ENCODE peak calls at places on chromosomes 2 and 18, in six cellular contexts. One of them, this sample, is unnamed.

GRCh38 chr2:69489793-69490192 is 52.6 kb upstream of the NFU1 start:
- DNase-seq in transverse colon: no peak
- DNase-seq in upper lobe of right lung: no peak
- DNase-seq in PC-3: no peak
- DNase-seq in A549: no peak
- DNase-seq in Peyer's patch: no peak
- DNase-seq in this sample: no peak

GRCh38 chr2:122358729-122359128 is 603.3 kb downstream of the TSN start:
- DNase-seq in PC-3: no peak
- DNase-seq in A549: no peak
- DNase-seq in transverse colon: no peak
- DNase-seq in Peyer's patch: no peak
- DNase-seq in upper lobe of right lung: no peak
- DNase-seq in this sample: no peak

GRCh38 chr2:230946429-230947234 is 21.6 kb upstream of the GPR55 start:
- DNase-seq in A549: no peak
- DNase-seq in transverse colon: no peak
- DNase-seq in Peyer's patch: no peak
- DNase-seq in upper lobe of right lung: no peak
- DNase-seq in PC-3: no peak
- DNase-seq in this sample: no peak

GRCh38 chr2:214649440-214650205 is 159.9 kb downstream of the BARD1 start:
- DNase-seq in transverse colon: no peak
- DNase-seq in Peyer's patch: no peak
- DNase-seq in PC-3: peak; percentile 22
- DNase-seq in upper lobe of right lung: no peak
- DNase-seq in A549: no peak
- DNase-seq in this sample: no peak

GRCh38 chr18:71018816-71019215 is 730.0 kb downstream of the SOCS6 start:
- DNase-seq in upper lobe of right lung: no peak
- DNase-seq in A549: no peak
- DNase-seq in PC-3: no peak
- DNase-seq in transverse colon: no peak
- DNase-seq in Peyer's patch: no peak
- DNase-seq in this sample: no peak

GRCh38 chr2:72274284-72274869 is 126.7 kb upstream of the CYP26B1 start:
- DNase-seq in transverse colon: no peak
- DNase-seq in A549: no peak
- DNase-seq in upper lobe of right lung: no peak
- DNase-seq in Peyer's patch: no peak
- DNase-seq in PC-3: no peak
- DNase-seq in this sample: no peak

GRCh38 chr2:28395334-28396061 is 2.8 kb downstream of the FOSL2 start:
- DNase-seq in A549: no peak
- DNase-seq in Peyer's patch: no peak
- DNase-seq in upper lobe of right lung: peak; percentile 83
- DNase-seq in PC-3: peak; percentile 53
- DNase-seq in transverse colon: peak; percentile 68
- DNase-seq in this sample: peak; percentile 28

GRCh38 chr2:84748339-84748738 is 132.5 kb downstream of the TRABD2A start:
- DNase-seq in A549: no peak
- DNase-seq in transverse colon: no peak
- DNase-seq in upper lobe of right lung: no peak
- DNase-seq in Peyer's patch: no peak
- DNase-seq in PC-3: no peak
- DNase-seq in this sample: no peak

GRCh38 chr2:7765236-7765635 is 848.0 kb downstream of the RNF144A start:
- DNase-seq in Peyer's patch: no peak
- DNase-seq in transverse colon: no peak
- DNase-seq in PC-3: no peak
- DNase-seq in upper lobe of right lung: no peak
- DNase-seq in A549: no peak
- DNase-seq in this sample: no peak

GRCh38 chr2:118049140-118050128 is 35.6 kb upstream of the CCDC93 start:
- DNase-seq in A549: no peak
- DNase-seq in PC-3: peak; percentile 60
- DNase-seq in transverse colon: no peak
- DNase-seq in upper lobe of right lung: no peak
- DNase-seq in Peyer's patch: no peak
- DNase-seq in this sample: no peak

GRCh38 chr18:58596265-58596681 is 32.6 kb downstream of the ALPK2 start:
- DNase-seq in A549: no peak
- DNase-seq in transverse colon: no peak
- DNase-seq in upper lobe of right lung: no peak
- DNase-seq in Peyer's patch: no peak
- DNase-seq in PC-3: no peak
- DNase-seq in this sample: no peak

GRCh38 chr2:144162652-144163051 is 357.3 kb downstream of the ZEB2 start:
- DNase-seq in Peyer's patch: peak; percentile 46
- DNase-seq in A549: no peak
- DNase-seq in PC-3: peak; percentile 64
- DNase-seq in transverse colon: peak; percentile 25
- DNase-seq in upper lobe of right lung: no peak
- DNase-seq in this sample: peak; percentile 5

GRCh38 chr2:128580988-128581848 is 262.6 kb upstream of the HS6ST1 start:
- DNase-seq in transverse colon: no peak
- DNase-seq in PC-3: no peak
- DNase-seq in upper lobe of right lung: no peak
- DNase-seq in Peyer's patch: no peak
- DNase-seq in A549: no peak
- DNase-seq in this sample: no peak

DNA sequence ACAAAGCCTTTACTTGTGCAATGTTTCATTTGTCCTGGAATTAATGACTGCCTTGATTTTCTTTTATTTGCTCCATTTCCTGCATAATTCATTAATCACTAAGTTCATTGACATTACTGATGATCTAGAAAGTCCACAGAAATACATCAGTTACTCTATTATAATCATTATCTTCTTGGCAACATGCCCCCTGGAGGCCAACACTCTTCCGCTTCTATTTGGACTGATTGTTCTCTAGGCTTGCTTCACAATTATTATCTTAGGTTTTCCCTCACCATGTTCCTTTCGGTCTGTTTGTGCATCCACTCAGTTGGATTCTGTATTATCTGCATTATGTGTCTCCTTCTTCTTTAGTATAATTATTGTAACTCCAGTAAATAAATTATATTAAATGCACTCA is 461.0 kb upstream of the CDH2 start:
- DNase-seq in transverse colon: no peak
- DNase-seq in PC-3: peak; percentile 16
- DNase-seq in upper lobe of right lung: no peak
- DNase-seq in A549: no peak
- DNase-seq in Peyer's patch: no peak
- DNase-seq in this sample: no peak
- TF ChIP-seq CTCF in transverse colon: no peak
- TF ChIP-seq CTCF in PC-3: peak; percentile 41
- TF ChIP-seq CTCF in upper lobe of right lung: no peak
- TF ChIP-seq CTCF in A549: no peak
- TF ChIP-seq CTCF in Peyer's patch: no peak
- TF ChIP-seq CTCF in this sample: no peak

GRCh38 chr2:205708231-205708631 is 25.9 kb downstream of the NRP2 start:
- DNase-seq in PC-3: no peak
- DNase-seq in Peyer's patch: no peak
- DNase-seq in upper lobe of right lung: no peak
- DNase-seq in transverse colon: no peak
- DNase-seq in A549: no peak
- DNase-seq in this sample: no peak
- H3K27ac ChIP-seq in PC-3: no peak overlapping the region
- H3K27ac ChIP-seq in Peyer's patch: no peak overlapping the region
- H3K27ac ChIP-seq in upper lobe of right lung: peak overlapping the region; percentile 3
- H3K27ac ChIP-seq in transverse colon: peak overlapping the region; percentile 77
- H3K27ac ChIP-seq in A549: peak overlapping the region; percentile 95
- H3K27ac ChIP-seq in this sample: no peak overlapping the region

DNA sequence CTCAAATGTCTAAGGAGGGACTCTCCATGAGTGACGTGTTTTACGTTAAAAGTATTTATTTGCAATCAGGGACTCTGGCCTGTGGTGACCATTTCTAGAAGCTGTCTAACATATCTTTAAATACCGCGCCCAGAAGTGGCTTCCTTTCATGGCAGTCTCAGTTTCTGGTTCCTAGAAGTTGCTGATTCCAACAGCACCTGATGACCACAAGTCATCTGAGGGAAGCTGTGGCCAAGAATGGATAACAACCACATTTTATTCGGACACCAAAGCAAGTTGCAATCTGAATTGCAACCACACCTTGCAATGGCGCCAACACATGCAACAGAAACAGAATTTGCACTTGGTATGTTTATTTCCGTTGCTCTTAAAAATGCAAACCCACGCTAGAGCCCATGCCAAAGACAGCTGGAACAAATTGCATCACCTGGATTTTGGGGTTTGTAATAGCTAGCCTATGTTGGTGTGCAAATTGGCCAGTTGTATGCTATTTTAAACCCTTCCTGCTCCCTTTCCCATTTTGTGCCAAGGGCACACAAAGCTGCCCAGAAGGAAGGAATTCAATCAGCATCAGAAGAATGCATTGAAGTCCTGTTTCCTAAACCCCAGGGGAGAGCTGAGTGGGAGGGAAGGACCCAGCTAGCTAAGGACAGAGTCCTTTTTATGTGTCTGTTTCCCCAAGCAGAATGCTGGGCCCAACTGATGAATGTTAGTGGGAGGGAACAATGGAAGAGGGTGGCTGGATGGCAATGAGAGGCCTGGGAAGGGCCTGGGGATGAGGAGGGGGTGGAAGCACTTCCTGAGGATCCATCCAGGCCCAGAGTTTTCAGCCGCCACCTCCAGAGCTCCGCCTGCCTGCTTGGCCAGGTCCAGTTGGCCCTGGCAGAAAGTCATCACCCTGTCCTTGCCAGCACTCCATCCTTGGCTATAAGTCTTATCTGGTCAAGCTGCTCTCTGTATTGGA is 32.9 kb downstream of the MEX3C start:
- DNase-seq in Peyer's patch: no peak
- DNase-seq in upper lobe of right lung: no peak
- DNase-seq in transverse colon: no peak
- DNase-seq in PC-3: no peak
- DNase-seq in A549: no peak
- DNase-seq in this sample: no peak
- TF ChIP-seq CTCF in Peyer's patch: no peak
- TF ChIP-seq CTCF in upper lobe of right lung: no peak
- TF ChIP-seq CTCF in transverse colon: no peak
- TF ChIP-seq CTCF in PC-3: no peak
- TF ChIP-seq CTCF in A549: no peak
- TF ChIP-seq CTCF in this sample: no peak

GRCh38 chr2:223934870-223935269 is 10.3 kb downstream of the WDFY1 start:
- DNase-seq in PC-3: no peak
- DNase-seq in A549: no peak
- DNase-seq in transverse colon: no peak
- DNase-seq in upper lobe of right lung: no peak
- DNase-seq in Peyer's patch: no peak
- DNase-seq in this sample: no peak

GRCh38 chr2:223935459-223936125 is 9.5 kb downstream of the WDFY1 start:
- DNase-seq in PC-3: no peak
- DNase-seq in A549: no peak
- DNase-seq in transverse colon: no peak
- DNase-seq in upper lobe of right lung: no peak
- DNase-seq in Peyer's patch: no peak
- DNase-seq in this sample: no peak

GRCh38 chr2:223930002-223930976 is 14.8 kb downstream of the WDFY1 start:
- DNase-seq in A549: no peak
- DNase-seq in transverse colon: peak; percentile 33
- DNase-seq in upper lobe of right lung: peak; percentile 66
- DNase-seq in PC-3: no peak
- DNase-seq in Peyer's patch: no peak
- DNase-seq in this sample: no peak

GRCh38 chr2:223936862-223937326 is 8.2 kb downstream of the WDFY1 start:
- DNase-seq in upper lobe of right lung: no peak
- DNase-seq in transverse colon: no peak
- DNase-seq in A549: no peak
- DNase-seq in Peyer's patch: no peak
- DNase-seq in PC-3: no peak
- DNase-seq in this sample: no peak

DNA sequence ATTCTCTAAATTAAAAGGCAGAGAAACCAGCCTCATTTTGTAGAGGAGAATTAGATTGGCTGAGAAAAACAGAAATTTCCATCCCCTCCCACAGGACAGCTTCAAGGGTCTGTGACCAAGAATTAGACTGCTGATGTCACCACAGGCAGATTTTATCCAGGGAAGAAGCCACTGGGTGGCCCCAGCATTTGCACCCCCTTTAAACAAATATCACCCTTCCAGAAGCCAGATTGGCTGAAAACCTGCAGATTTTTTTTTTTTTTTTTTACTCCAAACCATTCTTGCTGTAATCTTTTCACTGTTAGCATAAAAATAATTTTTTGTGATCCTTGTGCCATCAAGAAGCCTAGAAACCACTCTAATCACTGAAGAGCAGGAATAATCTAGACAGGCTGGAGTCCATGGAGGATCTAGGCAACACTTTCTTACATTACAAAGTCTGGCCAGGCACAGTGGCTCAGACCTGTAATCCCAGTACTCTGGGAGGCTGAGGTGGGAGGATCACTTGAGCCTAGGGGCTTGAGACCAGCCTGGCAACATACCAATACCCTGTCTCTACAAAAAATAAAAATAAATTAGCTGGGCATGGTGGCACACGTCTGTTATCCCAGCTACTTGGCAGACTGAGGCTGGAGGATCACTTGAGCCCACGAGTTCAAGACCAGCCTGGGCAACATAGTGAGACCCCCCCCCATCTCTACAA is 11.9 kb downstream of the WDFY1 start:
- DNase-seq in upper lobe of right lung: no peak
- DNase-seq in A549: no peak
- DNase-seq in PC-3: no peak
- DNase-seq in transverse colon: no peak
- DNase-seq in Peyer's patch: no peak
- DNase-seq in this sample: no peak
- H3K27ac ChIP-seq in upper lobe of right lung: no peak overlapping the region
- H3K27ac ChIP-seq in A549: no peak overlapping the region
- H3K27ac ChIP-seq in PC-3: no peak overlapping the region
- H3K27ac ChIP-seq in transverse colon: peak overlapping the region; percentile 7
- H3K27ac ChIP-seq in Peyer's patch: no peak overlapping the region
- H3K27ac ChIP-seq in this sample: no peak overlapping the region

GRCh38 chr2:27016801-27017325 is 15.9 kb upstream of the TMEM214 start:
- DNase-seq in transverse colon: peak; percentile 66
- DNase-seq in upper lobe of right lung: no peak
- DNase-seq in Peyer's patch: peak; percentile 41
- DNase-seq in PC-3: peak; percentile 81
- DNase-seq in A549: peak; percentile 81
- DNase-seq in this sample: peak; percentile 67
- TF ChIP-seq CTCF in transverse colon: peak; percentile 66
- TF ChIP-seq CTCF in upper lobe of right lung: peak; percentile 64
- TF ChIP-seq CTCF in Peyer's patch: peak; percentile 6
- TF ChIP-seq CTCF in PC-3: peak; percentile 88
- TF ChIP-seq CTCF in A549: peak; percentile 96
- TF ChIP-seq CTCF in this sample: peak; percentile 58

GRCh38 chr18:9048808-9049494 is 53.5 kb upstream of the NDUFV2 start:
- DNase-seq in Peyer's patch: no peak
- DNase-seq in A549: no peak
- DNase-seq in transverse colon: no peak
- DNase-seq in PC-3: peak; percentile 25
- DNase-seq in upper lobe of right lung: no peak
- DNase-seq in this sample: no peak
- H3K27ac ChIP-seq in Peyer's patch: no peak overlapping the region
- H3K27ac ChIP-seq in A549: no peak overlapping the region
- H3K27ac ChIP-seq in transverse colon: no peak overlapping the region
- H3K27ac ChIP-seq in PC-3: no peak overlapping the region
- H3K27ac ChIP-seq in upper lobe of right lung: no peak overlapping the region
- H3K27ac ChIP-seq in this sample: no peak overlapping the region